ENCODE peak calls at places on chromosomes 1 and 21, in eight cellular contexts. R, W, L, D, P, X, V and M are unnamed samples.

GRCh38 chr1:237677979-237678378 is 212.7 kb downstream of the ZP4 start:
- DNase-seq in R (no peak), W (peak), L (no peak), D (no peak), P (peak), X (no peak), V (peak), M (peak)

GRCh38 chr1:150567341-150567716 is 12.1 kb downstream of the MCL1 start:
- DNase-seq in R (no peak), W (no peak), L (peak), D (no peak), P (peak), X (no peak), V (peak), M (no peak)

GRCh38 chr1:218705911-218706893 is 361.1 kb downstream of the TGFB2 start:
- DNase-seq in R (peak), W (peak), L (no peak), D (no peak), P (peak), X (no peak), V (peak), M (peak)

GRCh38 chr1:39230261-39231190 is 26.0 kb downstream of the MACF1 start:
- DNase-seq in R (peak), W (no peak), L (no peak), D (peak), P (no peak), X (no peak), V (peak), M (no peak)

GRCh38 chr1:234212764-234213406 is 160.4 kb upstream of the COA6 start:
- DNase-seq in R (no peak), W (peak), L (no peak), D (peak), P (peak), X (peak), V (peak), M (no peak)

GRCh38 chr1:203506821-203507220 is 12.9 kb downstream of the OPTC start:
- DNase-seq in R (no peak), W (no peak), L (no peak), D (no peak), P (no peak), X (no peak), V (peak), M (no peak)

GRCh38 chr1:208603721-208604120 is 359.5 kb upstream of the PLXNA2 start:
- DNase-seq in R (no peak), W (no peak), L (no peak), D (no peak), P (no peak), X (no peak), V (no peak), M (no peak)

GRCh38 chr1:225739542-225740107 is 38.0 kb upstream of the SRP9 start:
- DNase-seq in R (no peak), W (no peak), L (no peak), D (no peak), P (no peak), X (no peak), V (no peak), M (no peak)

GRCh38 chr21:45615145-45615711 is 28.3 kb upstream of the PCBP3 start:
- DNase-seq in R (no peak), W (peak), L (peak), D (no peak), P (peak), X (peak), V (no peak), M (no peak)

GRCh38 chr1:230913496-230913895 is 45.2 kb upstream of the C1orf198 start:
- DNase-seq in R (no peak), W (no peak), L (no peak), D (no peak), P (peak), X (no peak), V (peak), M (no peak)

GRCh38 chr1:85748120-85748519 is 39.9 kb upstream of the ZNHIT6 start:
- DNase-seq in R (no peak), W (no peak), L (no peak), D (no peak), P (no peak), X (no peak), V (no peak), M (no peak)

GRCh38 chr1:152495066-152495675 is 15.4 kb upstream of the LCE5A start:
- DNase-seq in R (no peak), W (peak), L (no peak), D (peak), P (peak), X (no peak), V (peak), M (no peak)

GRCh38 chr21:45021428-45022347 is 52.7 kb upstream of the ADARB1 start:
- DNase-seq in R (no peak), W (no peak), L (no peak), D (no peak), P (no peak), X (no peak), V (no peak), M (no peak)

GRCh38 chr1:117683571-117684285 is 77.9 kb downstream of the TENT5C start:
- DNase-seq in R (no peak), W (no peak), L (no peak), D (no peak), P (peak), X (no peak), V (peak), M (no peak)

GRCh38 chr1:68624233-68624632 is 127.4 kb upstream of the DEPDC1 start:
- DNase-seq in R (no peak), W (peak), L (no peak), D (peak), P (peak), X (no peak), V (peak), M (peak)

GRCh38 chr1:200894712-200895447 is at the start of gene INAVA:
- DNase-seq in R (no peak), W (peak), L (no peak), D (peak), P (no peak), X (peak), V (no peak), M (no peak)

GRCh38 chr1:5821496-5822176 is 170.6 kb downstream of the NPHP4 start:
- DNase-seq in R (no peak), W (no peak), L (no peak), D (no peak), P (no peak), X (no peak), V (no peak), M (no peak)

GRCh38 chr1:5819391-5820025 is 172.7 kb downstream of the NPHP4 start:
- DNase-seq in R (no peak), W (no peak), L (no peak), D (no peak), P (no peak), X (no peak), V (no peak), M (no peak)

GRCh38 chr1:5822266-5822665 is 170.0 kb downstream of the NPHP4 start:
- DNase-seq in R (no peak), W (no peak), L (no peak), D (no peak), P (no peak), X (no peak), V (no peak), M (no peak)

GRCh38 chr1:5820026-5820421 is 172.2 kb downstream of the NPHP4 start:
- DNase-seq in R (no peak), W (no peak), L (no peak), D (no peak), P (no peak), X (no peak), V (no peak), M (no peak)

DNA sequence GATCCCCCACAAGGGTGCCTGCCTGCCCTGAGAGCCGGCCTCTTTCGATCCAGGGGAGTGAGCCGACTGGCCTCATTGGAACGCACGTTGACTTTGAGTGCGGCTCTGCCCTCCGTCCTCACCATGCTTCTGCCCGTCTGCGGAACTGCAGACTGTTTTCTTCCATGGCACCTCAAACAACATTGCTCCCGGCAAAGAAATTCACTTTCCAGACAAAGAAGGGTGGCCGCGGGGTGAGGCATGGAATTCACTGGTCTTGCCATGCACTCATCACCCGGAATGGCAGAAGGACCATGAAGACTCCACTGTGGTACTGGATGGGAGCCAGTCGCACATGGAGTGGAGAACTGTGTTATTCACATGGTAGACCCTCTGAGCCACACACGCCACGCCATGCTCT is 169.5 kb downstream of the NPHP4 start:
- DNase-seq in R (no peak), W (no peak), L (no peak), D (no peak), P (no peak), X (no peak), V (no peak), M (no peak)
- TF ChIP-seq CTCF in R (no peak), W (no peak), L (no peak), D (no peak), P (no peak), X (no peak), V (no peak), M (no peak)

GRCh38 chr1:172391972-172392371 is 28.5 kb upstream of the C1orf105 start:
- DNase-seq in R (no peak), W (no peak), L (no peak), D (no peak), P (no peak), X (no peak), V (peak), M (no peak)

GRCh38 chr1:172393354-172393753 is 27.1 kb upstream of the C1orf105 start:
- DNase-seq in R (peak), W (no peak), L (no peak), D (no peak), P (no peak), X (no peak), V (no peak), M (no peak)

GRCh38 chr1:172388490-172388889 is 32.0 kb upstream of the C1orf105 start:
- DNase-seq in R (no peak), W (no peak), L (no peak), D (no peak), P (no peak), X (no peak), V (no peak), M (no peak)

GRCh38 chr1:172390620-172391491 is 29.6 kb upstream of the C1orf105 start:
- DNase-seq in R (peak), W (no peak), L (no peak), D (peak), P (no peak), X (no peak), V (peak), M (no peak)

DNA sequence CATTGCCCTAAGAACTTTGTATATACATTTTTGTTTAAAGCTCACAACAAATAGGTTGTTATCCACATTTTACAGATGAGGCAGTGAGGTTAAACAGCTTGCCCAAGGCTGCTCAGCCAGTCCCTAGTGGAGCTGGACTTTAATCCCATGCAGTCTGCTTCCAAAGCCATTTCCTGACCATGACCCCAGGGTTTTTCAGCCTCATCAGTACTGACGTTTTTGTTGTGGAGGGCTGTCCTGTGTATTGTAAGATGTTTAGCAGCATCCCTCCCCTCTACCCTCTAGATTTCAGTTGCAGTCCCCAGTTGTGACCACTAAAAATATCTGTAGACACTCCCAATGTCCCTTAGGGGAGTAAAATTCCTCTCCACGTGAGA is 30.3 kb upstream of the C1orf105 start:
- DNase-seq in R (no peak), W (no peak), L (no peak), D (peak), P (no peak), X (no peak), V (no peak), M (no peak)
- H3K4me3 ChIP-seq in R (no peak), W (no peak), L (no peak), D (no peak), P (no peak), X (no peak), V (no peak), M (no peak)

GRCh38 chr1:78355646-78356045 is 135.1 kb upstream of the PTGFR start:
- DNase-seq in R (no peak), W (no peak), L (no peak), D (no peak), P (peak), X (no peak), V (peak), M (no peak)
- TF ChIP-seq CTCF in R (no peak), W (no peak), L (no peak), D (no peak), P (no peak), X (no peak), V (no peak), M (no peak)

GRCh38 chr1:20350421-20350820 is 59.7 kb downstream of the VWA5B1 start:
- DNase-seq in R (no peak), W (no peak), L (no peak), D (no peak), P (no peak), X (no peak), V (no peak), M (no peak)
- H3K4me3 ChIP-seq in R (no peak), W (no peak), L (no peak), D (no peak), P (no peak), X (no peak), V (no peak), M (no peak)

GRCh38 chr1:209674957-209675566 is at the start of gene G0S2:
- DNase-seq in R (peak), W (no peak), L (peak), D (peak), P (peak), X (peak), V (peak), M (no peak)

GRCh38 chr1:209673631-209674417 is 1.4 kb upstream of the G0S2 start:
- DNase-seq in R (peak), W (no peak), L (no peak), D (no peak), P (peak), X (no peak), V (peak), M (no peak)

GRCh38 chr1:209678981-209679539 is 3.8 kb downstream of the G0S2 start:
- DNase-seq in R (no peak), W (no peak), L (no peak), D (no peak), P (no peak), X (no peak), V (no peak), M (no peak)

GRCh38 chr1:209672705-209673630 is 2.2 kb upstream of the G0S2 start:
- DNase-seq in R (no peak), W (no peak), L (no peak), D (no peak), P (peak), X (no peak), V (peak), M (no peak)

GRCh38 chr1:209675567-209676154 is 449 bp downstream of the G0S2 start:
- DNase-seq in R (peak), W (no peak), L (no peak), D (peak), P (peak), X (peak), V (peak), M (no peak)
- TF ChIP-seq CTCF in R (no peak), W (no peak), L (no peak), D (no peak), P (no peak), X (no peak), V (no peak), M (no peak)

GRCh38 chr1:62084304-62084905 is 110.2 kb upstream of the L1TD1 start:
- DNase-seq in R (no peak), W (no peak), L (no peak), D (no peak), P (peak), X (no peak), V (peak), M (no peak)
- H3K4me3 ChIP-seq in R (no peak), W (no peak), L (no peak), D (no peak), P (no peak), X (no peak), V (no peak), M (no peak)

GRCh38 chr1:46991083-46991923 is 32.2 kb upstream of the CYP4X1 start:
- DNase-seq in R (no peak), W (peak), L (no peak), D (peak), P (peak), X (no peak), V (no peak), M (no peak)
- TF ChIP-seq CTCF in R (no peak), W (peak), L (no peak), D (peak), P (no peak), X (peak), V (no peak), M (peak)

GRCh38 chr1:111488669-111489068 is 14.8 kb downstream of the ADORA3 start:
- DNase-seq in R (no peak), W (no peak), L (no peak), D (no peak), P (no peak), X (no peak), V (no peak), M (no peak)

GRCh38 chr1:111491070-111491469 is 12.4 kb downstream of the ADORA3 start:
- DNase-seq in R (no peak), W (no peak), L (no peak), D (no peak), P (no peak), X (no peak), V (no peak), M (no peak)

GRCh38 chr1:111486431-111486830 is 12.6 kb downstream of the C1orf162 start:
- DNase-seq in R (no peak), W (no peak), L (no peak), D (no peak), P (no peak), X (no peak), V (no peak), M (no peak)

GRCh38 chr1:111490220-111490619 is 13.2 kb downstream of the ADORA3 start:
- DNase-seq in R (no peak), W (no peak), L (no peak), D (no peak), P (no peak), X (no peak), V (no peak), M (no peak)

DNA sequence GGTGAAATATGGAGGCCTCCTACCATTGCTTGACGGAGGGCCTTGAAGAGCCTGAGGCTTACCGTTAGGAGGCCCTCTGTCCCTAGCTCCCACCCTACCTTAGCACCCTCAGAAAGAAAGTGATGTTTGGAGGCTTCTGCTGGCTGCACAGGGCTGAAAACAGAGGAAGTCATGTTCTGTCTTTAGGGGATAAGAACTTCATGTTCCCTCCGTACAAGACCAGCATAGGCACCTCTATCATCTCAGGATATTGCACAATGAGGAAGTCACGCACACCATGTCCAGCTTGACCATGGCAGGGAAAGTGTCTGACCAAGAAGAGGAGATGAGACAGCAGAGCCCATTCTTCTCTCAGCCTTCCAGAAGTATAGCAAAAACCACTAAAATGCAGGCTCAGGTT is 13.8 kb downstream of the ADORA3 start:
- DNase-seq in R (peak), W (no peak), L (no peak), D (no peak), P (peak), X (no peak), V (no peak), M (no peak)
- H3K4me3 ChIP-seq in R (no peak), W (no peak), L (no peak), D (no peak), P (no peak), X (no peak), V (no peak), M (no peak)

DNA sequence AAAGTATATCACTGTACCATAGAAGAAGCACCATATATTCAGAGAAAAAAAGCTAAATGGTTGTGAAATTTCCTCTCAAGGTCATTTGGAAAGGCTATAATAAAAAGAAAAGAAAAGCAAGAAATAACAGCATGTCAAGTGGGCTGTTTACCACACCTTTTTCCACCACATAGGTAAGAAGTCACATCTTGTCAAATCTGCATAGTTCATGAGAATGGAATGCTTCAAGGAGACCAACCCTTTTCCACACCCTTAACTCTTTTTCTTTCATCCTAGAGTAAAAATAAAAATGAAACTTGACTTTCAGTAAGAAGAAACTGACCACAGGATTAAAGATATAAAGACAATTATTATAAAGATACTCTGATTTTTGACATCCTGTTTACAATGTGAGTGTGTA is 91.2 kb downstream of the ATP6V1G3 start:
- DNase-seq in R (no peak), W (no peak), L (no peak), D (no peak), P (no peak), X (no peak), V (no peak), M (no peak)
- TF ChIP-seq CTCF in R (no peak), W (no peak), L (no peak), D (no peak), P (no peak), X (no peak), V (no peak), M (no peak)